ENCODE peak calls at places on chromosomes 5 and 9, in six cellular contexts. W is PC-3, F is HFFc6, R is fibroblast of villous mesenchyme, Z is cardiac muscle cell, A is brain microvascular endothelial cell. K is an unnamed sample.

GRCh38 chr5:4947899-4948556 is 192.1 kb upstream of the ADAMTS16 start:
- DNase-seq in R (no peak), W (no peak), Z (no peak), F (no peak), A (no peak), K (no peak)

GRCh38 chr9:96148634-96149138 is 153.3 kb downstream of the HSD17B3 start:
- DNase-seq in W (no peak), A (no peak), F (no peak), R (no peak), Z (no peak), K (peak)

GRCh38 chr5:88140396-88140862 is 128.2 kb downstream of the TMEM161B start:
- DNase-seq in A (no peak), Z (peak), F (no peak), W (no peak), R (no peak), K (no peak)

GRCh38 chr9:93676310-93677054 is 100.1 kb downstream of the PHF2 start:
- DNase-seq in F (no peak), Z (no peak), R (no peak), W (no peak), A (no peak), K (no peak)

GRCh38 chr5:139462582-139463276 is at the start of gene ECSCR:
- DNase-seq in R (no peak), A (peak), W (no peak), Z (no peak), F (no peak), K (no peak)

GRCh38 chr9:12964271-12964670 is 189.5 kb downstream of the LURAP1L start:
- DNase-seq in F (no peak), Z (no peak), W (no peak), R (no peak), A (no peak), K (no peak)

GRCh38 chr5:150734579-150735384 is 24.0 kb downstream of the DCTN4 start:
- DNase-seq in F (no peak), Z (no peak), A (no peak), W (peak), R (no peak), K (no peak)

GRCh38 chr9:133990366-133991210 is 1.5 kb downstream of the VAV2 start:
- DNase-seq in A (peak), Z (peak), R (peak), F (peak), W (peak), K (peak)

GRCh38 chr5:73947876-73948275 is 321.9 kb downstream of the ARHGEF28 start:
- DNase-seq in A (no peak), Z (no peak), R (no peak), W (no peak), F (peak), K (no peak)

GRCh38 chr9:105405514-105406131 is 42.2 kb upstream of the FSD1L start:
- DNase-seq in A (peak), F (peak), Z (no peak), R (peak), W (no peak), K (no peak)

GRCh38 chr5:117809251-117809650 is 1179.1 kb downstream of the DTWD2 start:
- DNase-seq in A (no peak), Z (no peak), W (no peak), F (no peak), R (no peak), K (no peak)

GRCh38 chr5:56585973-56586740 is 229.2 kb upstream of the MAP3K1 start:
- DNase-seq in W (no peak), F (no peak), A (no peak), R (peak), Z (peak), K (no peak)

GRCh38 chr9:127825319-127826051 is 22.8 kb downstream of the FPGS start:
- DNase-seq in W (no peak), R (no peak), F (no peak), Z (peak), A (no peak), K (no peak)
- TF ChIP-seq CTCF in W (peak), R (peak), F (peak), Z (peak), A (peak), K (peak)

DNA sequence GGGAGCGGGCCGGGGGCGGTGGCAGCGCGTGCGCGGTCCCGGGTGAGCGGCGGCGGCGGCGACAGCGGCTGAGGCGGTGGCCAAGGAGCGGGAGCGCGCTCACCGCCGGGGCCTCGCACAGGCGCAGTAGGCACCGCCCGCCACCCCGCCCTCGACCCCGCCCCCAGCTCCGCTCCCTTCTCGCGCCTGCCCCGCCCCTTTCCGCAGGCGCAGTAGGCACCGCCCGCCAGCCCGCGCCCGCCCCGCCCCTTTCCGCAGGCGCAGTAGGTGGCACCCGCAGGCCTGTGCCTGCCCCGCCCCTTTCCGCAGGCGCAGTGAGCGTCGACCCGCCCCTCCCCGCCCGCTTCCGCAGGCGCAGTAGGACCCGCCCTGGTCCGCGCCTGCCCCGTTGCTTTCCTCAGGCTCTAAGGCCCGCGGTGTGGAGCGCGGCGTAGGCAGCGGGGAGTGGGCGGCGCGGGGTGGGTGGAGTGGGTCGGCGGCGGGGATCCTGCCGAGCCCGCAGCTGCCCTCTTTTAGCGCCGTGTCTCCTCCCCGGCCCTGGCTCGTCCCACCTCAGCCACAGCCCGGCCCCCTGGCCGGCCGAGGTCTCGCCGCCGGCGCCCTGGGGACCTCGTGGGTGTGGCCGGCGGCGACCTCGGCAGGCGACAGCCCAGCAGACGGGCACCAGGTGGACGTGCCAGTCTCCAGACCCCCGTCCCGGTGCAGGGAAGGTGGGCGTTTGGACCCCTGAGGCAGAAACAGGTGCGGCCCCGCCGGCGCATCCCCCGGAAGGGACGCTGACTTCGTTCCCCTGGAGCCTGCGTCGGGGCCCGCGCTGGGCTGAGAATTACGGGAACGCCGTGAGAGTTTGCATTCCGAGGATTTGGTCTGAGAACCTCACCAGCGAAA is at the start of gene CAMSAP1:
- DNase-seq in A (peak), W (peak), Z (peak), R (peak), F (peak), K (peak)
- TF ChIP-seq CTCF in A (no peak), W (no peak), Z (no peak), R (no peak), F (no peak), K (no peak)

DNA sequence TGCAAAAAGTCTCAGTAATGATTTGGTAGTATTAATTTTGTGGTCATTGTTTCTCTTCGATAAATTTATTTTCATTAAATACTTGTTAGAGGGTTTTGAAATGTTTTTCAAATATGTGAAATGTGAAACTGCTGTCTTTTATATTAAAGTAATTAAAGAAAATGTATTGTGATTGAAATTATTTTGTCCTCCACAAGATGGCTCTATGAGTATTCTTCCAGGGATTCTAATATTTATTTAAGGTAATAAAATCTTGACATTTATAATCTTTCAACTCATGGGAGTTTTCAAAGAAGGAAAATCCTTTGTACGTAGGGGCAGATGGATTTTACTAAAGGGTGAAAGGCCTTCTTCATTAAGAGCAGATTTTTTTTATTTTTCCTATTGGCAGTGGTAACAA is 19.3 kb downstream of the ISOC1 start:
- DNase-seq in A (no peak), W (peak), R (no peak), F (no peak), Z (no peak), K (no peak)
- TF ChIP-seq CTCF in A (no peak), W (peak), R (no peak), F (peak), Z (peak), K (peak)

GRCh38 chr9:33179298-33179697 is 12.2 kb upstream of the B4GALT1 start:
- DNase-seq in A (no peak), F (no peak), W (no peak), R (peak), Z (no peak), K (no peak)
- TF ChIP-seq CTCF in A (no peak), F (peak), W (no peak), R (peak), Z (no peak), K (no peak)

DNA sequence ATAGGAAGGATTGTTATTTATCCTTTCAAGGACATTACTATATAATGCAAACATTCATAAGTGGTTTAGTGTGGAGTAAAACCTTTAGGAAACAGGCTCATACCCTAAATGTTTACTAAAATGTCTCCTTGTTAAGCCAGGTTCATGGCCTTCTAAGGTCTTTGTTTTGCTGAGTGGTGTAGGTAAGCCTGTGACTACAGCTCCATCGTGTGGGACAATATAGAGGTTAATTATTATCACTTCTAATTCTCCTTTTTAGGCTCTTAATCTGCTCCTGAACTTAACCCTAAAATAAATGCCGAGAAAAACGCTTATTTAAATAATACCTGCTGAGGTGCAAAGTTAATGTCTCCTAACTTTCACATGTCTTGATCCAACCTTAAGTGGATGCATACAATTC is 43.8 kb downstream of the SPINK5 start:
- DNase-seq in W (peak), R (no peak), Z (peak), F (no peak), A (no peak), K (peak)
- TF ChIP-seq CTCF in W (peak), R (no peak), Z (no peak), F (no peak), A (no peak), K (peak)

GRCh38 chr5:92222449-92222848 is 839.3 kb upstream of the ARRDC3 start:
- DNase-seq in F (no peak), A (peak), Z (no peak), R (no peak), W (peak), K (no peak)
- TF ChIP-seq CTCF in F (peak), A (peak), Z (no peak), R (peak), W (peak), K (no peak)

GRCh38 chr5:32916648-32917047 is 205.5 kb downstream of the NPR3 start:
- DNase-seq in F (peak), W (peak), A (peak), R (peak), Z (no peak), K (peak)
- TF ChIP-seq CTCF in F (peak), W (peak), A (peak), R (peak), Z (peak), K (peak)

DNA sequence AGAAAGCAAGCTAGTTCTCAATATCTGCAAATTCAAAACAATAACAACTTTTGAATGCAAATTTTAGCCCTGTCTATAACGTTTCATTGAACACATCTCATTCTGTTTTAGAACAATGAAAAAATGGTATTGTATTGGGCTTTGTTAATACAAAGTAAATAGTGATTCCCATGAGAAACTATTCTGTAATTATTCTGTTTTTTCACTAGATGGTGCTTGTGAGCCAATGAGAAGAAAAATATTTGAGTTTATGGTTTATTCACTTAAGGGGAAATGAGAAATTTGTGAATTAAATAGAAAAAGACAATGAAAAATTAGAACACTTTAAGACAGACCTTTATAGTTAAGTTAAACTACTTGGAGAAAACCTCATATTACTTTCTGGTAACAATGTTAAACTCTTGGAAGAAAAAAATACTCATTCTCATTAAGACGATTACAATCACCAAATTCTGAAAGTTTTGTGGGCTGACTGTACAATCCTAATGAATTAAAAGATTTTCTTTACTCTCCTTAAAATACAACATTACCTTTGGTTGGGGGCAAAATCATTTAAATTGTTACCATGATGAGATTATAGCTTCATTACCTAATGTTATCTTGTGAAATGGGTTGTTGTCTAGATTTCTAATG is 127.0 kb downstream of the NNT start:
- DNase-seq in F (peak), R (peak), W (peak), Z (peak), A (no peak), K (peak)
- TF ChIP-seq CTCF in F (peak), R (peak), W (peak), Z (peak), A (peak), K (peak)

GRCh38 chr5:66241136-66241825 is 97.2 kb downstream of the SREK1 start:
- DNase-seq in R (no peak), F (no peak), A (no peak), W (no peak), Z (no peak), K (no peak)

GRCh38 chr5:66234241-66234640 is 90.1 kb downstream of the SREK1 start:
- DNase-seq in F (no peak), Z (no peak), W (no peak), R (no peak), A (no peak), K (no peak)

GRCh38 chr5:66242050-66242449 is 98.0 kb downstream of the SREK1 start:
- DNase-seq in Z (no peak), R (no peak), W (peak), A (no peak), F (no peak), K (no peak)

GRCh38 chr5:66238435-66238834 is 94.3 kb downstream of the SREK1 start:
- DNase-seq in W (no peak), Z (no peak), R (no peak), A (no peak), F (no peak), K (no peak)

DNA sequence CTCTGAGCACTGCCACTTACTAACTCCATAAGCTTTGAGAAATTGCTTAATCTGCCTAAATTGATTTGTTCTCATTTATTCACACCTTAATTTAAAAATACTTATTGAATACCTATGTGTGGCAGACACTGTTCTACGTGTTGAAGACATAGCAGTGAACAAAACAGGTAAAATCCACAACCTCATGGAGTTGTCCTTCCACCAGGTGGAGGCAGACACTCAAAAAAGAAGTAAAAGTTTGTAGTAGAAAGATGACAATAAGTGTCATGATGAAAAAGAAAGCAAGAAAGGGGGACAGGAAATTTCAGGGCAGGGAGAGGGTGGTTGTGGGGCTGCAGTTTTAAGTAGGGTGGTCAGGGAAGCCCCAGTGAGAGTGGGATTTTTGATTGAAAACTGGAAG is 94.9 kb downstream of the SREK1 start:
- DNase-seq in A (no peak), Z (no peak), F (no peak), W (peak), R (peak), K (peak)
- TF ChIP-seq CTCF in A (peak), Z (peak), F (peak), W (peak), R (peak), K (peak)

DNA sequence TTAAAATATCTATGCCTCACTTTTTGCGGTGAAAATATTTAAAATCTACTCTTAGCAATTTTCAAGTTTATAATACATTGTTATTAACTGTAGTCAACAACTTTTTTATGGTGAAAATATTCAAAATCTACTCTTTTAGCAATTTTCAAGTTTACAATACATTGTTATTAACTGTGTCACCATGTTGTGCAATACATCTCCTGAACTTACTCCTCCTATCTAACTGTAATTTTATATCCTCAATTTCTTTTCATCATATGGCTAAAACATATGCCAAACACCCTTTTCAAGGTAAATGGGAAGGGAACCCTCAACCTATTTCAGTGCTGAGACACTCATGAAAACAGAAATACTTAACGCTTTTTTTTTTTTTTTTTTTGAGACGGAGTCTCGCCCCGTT is 982.7 kb upstream of the DMAC1 start:
- DNase-seq in R (no peak), F (no peak), Z (no peak), W (no peak), A (no peak), K (no peak)
- TF ChIP-seq CTCF in R (no peak), F (no peak), Z (no peak), W (no peak), A (no peak), K (no peak)

K was measured in foreskin keratinocyte.